ENCODE peak calls at places on chromosome 22, in nine cellular contexts. M, T, A, X, U, G, Y, N and V are unnamed samples.

GRCh38 chr22:47266329-47266728 is 503.9 kb downstream of the TBC1D22A start:
- DNase-seq in N (no peak), X (no peak), U (no peak), T (no peak), G (no peak), Y (no peak), M (no peak), A (no peak), V (no peak)

GRCh38 chr22:28955817-28956216 is 72.4 kb downstream of the ZNRF3 start:
- DNase-seq in G (no peak), N (no peak), X (peak; percentile 60), M (no peak), A (peak; percentile 33), Y (no peak), T (no peak), U (no peak), V (peak; percentile 97)

GRCh38 chr22:45552580-45553332 is 50.1 kb downstream of the FBLN1 start:
- DNase-seq in Y (peak; percentile 73), X (no peak), U (peak; percentile 66), M (peak; percentile 87), T (no peak), G (peak; percentile 45), N (no peak), A (peak; percentile 97), V (no peak)

GRCh38 chr22:30290318-30290678 is 993 bp upstream of the CASTOR1 start:
- DNase-seq in N (no peak), X (no peak), G (no peak), U (no peak), M (no peak), A (no peak), T (no peak), Y (no peak), V (no peak)

GRCh38 chr22:46393791-46394333 is 58.3 kb downstream of the TRMU start:
- DNase-seq in U (no peak), G (no peak), M (no peak), A (no peak), N (no peak), Y (no peak), X (no peak), T (no peak), V (peak; percentile 14)

GRCh38 chr22:29765905-29766631 is 739 bp downstream of the ZMAT5 start:
- DNase-seq in M (no peak), N (no peak), T (no peak), U (peak; percentile 61), G (no peak), Y (no peak), A (no peak), X (no peak), V (peak; percentile 46)

GRCh38 chr22:41504397-41504796 is 35.5 kb downstream of the ACO2 start:
- DNase-seq in U (no peak), N (no peak), Y (no peak), A (no peak), X (no peak), M (peak; percentile 26), T (no peak), G (no peak), V (no peak)

GRCh38 chr22:49494555-49494954 is 333.1 kb downstream of the BRD1 start:
- DNase-seq in Y (no peak), T (no peak), X (no peak), A (no peak), N (no peak), U (no peak), G (no peak), M (no peak), V (no peak)

GRCh38 chr22:17368144-17368726 is 1.0 kb upstream of the CECR2 start:
- DNase-seq in G (no peak), X (no peak), Y (peak; percentile 94), T (no peak), N (no peak), U (no peak), A (no peak), M (no peak), V (no peak)

GRCh38 chr22:17369553-17370035 is 334 bp downstream of the CECR2 start:
- DNase-seq in X (no peak), M (no peak), N (no peak), G (peak; percentile 88), A (no peak), U (peak; percentile 75), Y (peak; percentile 71), T (no peak), V (no peak)

GRCh38 chr22:17370036-17370765 is 941 bp downstream of the CECR2 start:
- DNase-seq in Y (peak; percentile 51), U (peak; percentile 60), X (no peak), G (peak; percentile 76), M (no peak), A (no peak), N (no peak), T (no peak), V (no peak)

GRCh38 chr22:17370766-17371181 is 1.5 kb downstream of the CECR2 start:
- DNase-seq in Y (no peak), N (no peak), G (no peak), M (no peak), U (no peak), X (no peak), T (no peak), A (no peak), V (no peak)

GRCh38 chr22:17368727-17369552 is at the start of gene CECR2:
- DNase-seq in U (peak; percentile 78), G (peak; percentile 95), T (no peak), X (peak; percentile 7), A (peak; percentile 10), M (no peak), Y (peak; percentile 85), N (no peak), V (peak; percentile 49)
- TF ChIP-seq EZH2 in U (no peak), G (no peak), T (peak; percentile 84), X (no peak), A (peak; percentile 82), M (peak; percentile 78), Y (no peak), N (peak; percentile 95), V (peak; percentile 78)

GRCh38 chr22:36560001-36560400 is 31.0 kb upstream of the EIF3D start:
- DNase-seq in Y (no peak), T (no peak), A (no peak), X (no peak), U (no peak), G (no peak), N (no peak), M (no peak), V (no peak)
- H3K4me2 ChIP-seq in Y (no peak overlapping the region), T (no peak overlapping the region), A (no peak overlapping the region), X (no peak overlapping the region), U (no peak overlapping the region), G (no peak overlapping the region), N (no peak overlapping the region), M (no peak overlapping the region), V (no peak overlapping the region)

GRCh38 chr22:20439556-20439927 is 1.9 kb upstream of the SCARF2 start:
- DNase-seq in M (no peak), A (no peak), G (no peak), T (no peak), Y (no peak), X (no peak), U (no peak), N (no peak), V (no peak)

GRCh38 chr22:20437253-20438065 is at the start of gene SCARF2:
- DNase-seq in M (no peak), X (no peak), T (no peak), N (no peak), G (peak; percentile 81), A (peak; percentile 73), U (peak; percentile 86), Y (peak; percentile 86), V (no peak)

GRCh38 chr22:20439928-20440575 is 2.4 kb upstream of the SCARF2 start:
- DNase-seq in T (no peak), M (no peak), U (no peak), G (no peak), Y (no peak), X (no peak), A (no peak), N (no peak), V (no peak)

GRCh38 chr22:20438066-20438677 is 547 bp upstream of the SCARF2 start:
- DNase-seq in G (peak; percentile 57), U (peak; percentile 58), Y (peak; percentile 65), T (no peak), M (no peak), N (no peak), X (no peak), A (peak; percentile 64), V (no peak)

DNA sequence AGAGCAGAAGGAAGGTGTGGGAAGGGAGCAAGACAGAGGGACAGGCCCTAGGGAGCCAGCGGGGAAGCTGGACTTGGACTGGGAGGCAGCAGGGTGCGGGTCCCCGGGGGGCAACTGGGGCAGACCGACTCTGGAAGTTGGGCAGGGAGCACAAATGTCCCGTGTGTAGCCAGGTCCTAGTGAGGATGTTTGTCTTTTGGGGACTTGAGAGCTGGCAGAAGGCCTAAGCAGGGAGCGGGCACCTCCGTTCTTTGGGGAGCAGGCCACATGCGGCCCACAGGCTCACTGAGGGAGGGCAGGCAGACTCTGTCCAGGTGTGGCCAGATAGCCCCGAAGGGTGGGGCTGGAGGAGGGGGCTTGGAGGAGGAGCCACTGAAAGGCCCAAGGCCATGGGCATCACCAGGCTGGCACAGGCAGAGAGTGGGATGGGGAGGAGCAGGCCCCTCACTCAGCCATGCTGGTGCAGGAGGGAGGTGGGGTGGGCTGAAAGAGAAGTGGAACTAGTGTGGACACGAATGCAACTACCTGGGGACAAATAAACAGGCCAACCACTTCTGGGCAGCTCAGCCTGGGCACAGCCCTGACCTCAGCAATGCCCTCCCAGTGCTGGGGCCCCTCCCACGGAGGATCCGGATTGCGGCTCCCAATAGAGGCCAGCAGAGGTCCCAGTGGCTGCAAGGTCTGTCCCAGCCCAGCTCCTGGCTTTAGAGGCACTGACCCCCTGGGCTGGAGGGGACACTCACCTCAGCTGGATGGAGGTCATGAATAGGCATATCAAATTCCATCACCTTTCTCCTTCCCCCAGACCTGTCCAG is 1.3 kb upstream of the SCARF2 start:
- DNase-seq in T (no peak), U (no peak), M (no peak), A (no peak), X (no peak), Y (peak; percentile 65), G (peak; percentile 42), N (no peak), V (no peak)
- H2AFZ ChIP-seq in T (no peak overlapping the region), U (no peak overlapping the region), M (no peak overlapping the region), A (no peak overlapping the region), X (no peak overlapping the region), Y (peak overlapping the region; percentile 94), G (no peak overlapping the region), N (no peak overlapping the region), V (no peak overlapping the region)

GRCh38 chr22:39242389-39242808 is 2.4 kb downstream of the PDGFB start:
- DNase-seq in U (no peak), G (peak; percentile 72), X (no peak), N (no peak), Y (peak; percentile 77), M (no peak), T (no peak), A (no peak), V (no peak)

GRCh38 chr22:39243443-39244072 is 1.2 kb downstream of the PDGFB start:
- DNase-seq in M (peak; percentile 56), X (no peak), A (no peak), T (peak; percentile 29), N (no peak), Y (peak; percentile 61), G (peak; percentile 53), U (peak; percentile 78), V (no peak)

GRCh38 chr22:39241632-39242388 is 3.0 kb downstream of the PDGFB start:
- DNase-seq in Y (no peak), N (no peak), M (no peak), X (no peak), T (no peak), A (no peak), U (peak; percentile 48), G (no peak), V (no peak)

GRCh38 chr22:39244073-39244495 is 698 bp downstream of the PDGFB start:
- DNase-seq in N (no peak), G (peak; percentile 59), U (no peak), T (no peak), Y (no peak), X (no peak), M (peak; percentile 43), A (no peak), V (no peak)

GRCh38 chr22:39242809-39243442 is 1.9 kb downstream of the PDGFB start:
- DNase-seq in A (no peak), U (peak; percentile 79), G (peak; percentile 53), T (peak; percentile 73), Y (peak; percentile 84), N (no peak), X (no peak), M (peak; percentile 67), V (no peak)
- TF ChIP-seq EZH2 in A (peak; percentile 94), U (no peak), G (peak; percentile 72), T (no peak), Y (peak; percentile 54), N (no peak), X (no peak), M (no peak), V (no peak)